ENCODE peak calls at places on chromosomes 7 and 10, in nine cellular contexts. K, X, M, W, L, G, V, R and U are unnamed samples.

GRCh38 chr10:21534611-21535493 is 820 bp downstream of the MLLT10 start:
- DNase-seq in L (peak), R (no peak), G (peak), V (peak), X (no peak), K (peak), W (peak), M (peak), U (no peak)

GRCh38 chr10:132961-133898 is 2.0 kb upstream of the ZMYND11 start:
- DNase-seq in R (no peak), W (no peak), V (no peak), K (no peak), G (peak), M (peak), L (no peak), X (no peak), U (peak)

GRCh38 chr10:34710391-34710751 is 104.7 kb downstream of the PARD3 start:
- DNase-seq in K (no peak), M (peak), X (no peak), R (no peak), V (peak), W (no peak), G (peak), L (peak), U (no peak)

GRCh38 chr7:73644887-73645286 is 20.6 kb upstream of the MLXIPL start:
- DNase-seq in K (no peak), X (no peak), W (no peak), M (no peak), G (no peak), R (no peak), L (no peak), V (no peak), U (no peak)

GRCh38 chr7:150942591-150943452 is 35.3 kb downstream of the KCNH2 start:
- DNase-seq in K (no peak), G (no peak), R (no peak), L (no peak), X (no peak), W (no peak), M (no peak), V (no peak), U (no peak)

GRCh38 chr10:37488792-37489657 is 363.6 kb downstream of the ANKRD30A start:
- DNase-seq in R (no peak), W (no peak), L (no peak), V (peak), G (no peak), K (no peak), M (peak), X (no peak), U (peak)

GRCh38 chr7:95737828-95738505 is 34.4 kb upstream of the DYNC1I1 start:
- DNase-seq in G (no peak), W (no peak), R (no peak), K (no peak), X (no peak), L (no peak), V (no peak), M (no peak), U (no peak)

GRCh38 chr10:59648711-59649201 is 60.9 kb downstream of the SLC16A9 start:
- DNase-seq in G (no peak), M (no peak), V (no peak), K (no peak), L (no peak), X (no peak), W (no peak), R (no peak), U (no peak)

GRCh38 chr10:112435013-112435619 is 11.6 kb downstream of the ZDHHC6 start:
- DNase-seq in L (no peak), R (no peak), V (peak), W (no peak), M (peak), K (no peak), G (peak), X (peak), U (no peak)

GRCh38 chr7:53596230-53596629 is 560.8 kb downstream of the POM121L12 start:
- DNase-seq in L (no peak), M (peak), K (no peak), G (no peak), V (no peak), X (no peak), R (no peak), W (no peak), U (peak)

GRCh38 chr10:87658858-87659555 is 671 bp upstream of the PAPSS2 start:
- DNase-seq in G (peak), R (no peak), K (no peak), L (no peak), X (no peak), M (peak), W (no peak), V (no peak), U (no peak)

GRCh38 chr10:109978481-109978880 is 29.3 kb upstream of the ADD3 start:
- DNase-seq in R (no peak), G (peak), X (peak), W (peak), V (no peak), L (peak), M (peak), K (no peak), U (no peak)

GRCh38 chr10:114544045-114544659 is 113.9 kb downstream of the ABLIM1 start:
- DNase-seq in G (no peak), W (no peak), X (no peak), V (no peak), K (peak), R (peak), L (no peak), M (peak), U (no peak)

GRCh38 chr10:123911866-123912265 is 20.3 kb upstream of the CPXM2 start:
- DNase-seq in K (no peak), G (no peak), R (no peak), W (no peak), X (no peak), M (no peak), V (no peak), L (no peak), U (no peak)

GRCh38 chr10:96225119-96225518 is 46.2 kb downstream of the BLNK start:
- DNase-seq in X (no peak), V (no peak), M (no peak), W (peak), L (no peak), K (no peak), G (no peak), R (no peak), U (no peak)

GRCh38 chr7:75966209-75966961 is 28.0 kb downstream of the TMEM120A start:
- DNase-seq in R (no peak), V (no peak), M (no peak), G (no peak), X (no peak), L (peak), K (no peak), W (peak), U (no peak)

GRCh38 chr10:1737222-1738061 is at the start of gene ADARB2:
- DNase-seq in L (no peak), R (no peak), V (no peak), K (peak), X (no peak), G (no peak), W (peak), M (no peak), U (no peak)

GRCh38 chr7:16905300-16906044 is 23.7 kb upstream of the AGR3 start:
- DNase-seq in K (no peak), L (no peak), W (no peak), G (peak), X (no peak), R (no peak), V (no peak), M (no peak), U (no peak)

GRCh38 chr7:125136755-125137547 is 207.3 kb upstream of the POT1 start:
- DNase-seq in X (peak), W (no peak), M (no peak), R (no peak), V (no peak), L (no peak), G (peak), K (no peak), U (no peak)

GRCh38 chr10:125785831-125786230 is 10.2 kb upstream of the MMP21 start:
- DNase-seq in M (no peak), R (no peak), L (no peak), X (no peak), G (no peak), V (no peak), W (no peak), K (no peak), U (no peak)

GRCh38 chr7:148622887-148623585 is 32.5 kb downstream of the C7orf33 start:
- DNase-seq in R (no peak), M (peak), V (no peak), G (no peak), L (no peak), X (no peak), W (peak), K (no peak), U (no peak)

GRCh38 chr10:75034131-75034512 is 77.3 kb upstream of the SAMD8 start:
- DNase-seq in R (no peak), L (no peak), X (no peak), G (no peak), K (no peak), W (no peak), V (no peak), M (peak), U (no peak)

GRCh38 chr10:43316988-43317387 is 50.1 kb upstream of the RASGEF1A start:
- DNase-seq in L (no peak), M (no peak), K (no peak), W (no peak), G (no peak), V (no peak), R (no peak), X (no peak), U (no peak)

GRCh38 chr7:13989138-13989943 is at the start of gene ETV1:
- DNase-seq in R (no peak), G (peak), W (peak), M (no peak), K (no peak), V (peak), X (no peak), L (peak), U (peak)

GRCh38 chr10:58488921-58489320 is 23.8 kb upstream of the BICC1 start:
- DNase-seq in R (no peak), M (no peak), G (peak), K (no peak), V (no peak), L (no peak), W (no peak), X (no peak), U (no peak)

GRCh38 chr10:100731603-100732596 is 13.5 kb upstream of the PAX2 start:
- DNase-seq in W (no peak), L (no peak), M (no peak), R (no peak), K (no peak), X (no peak), V (no peak), G (no peak), U (no peak)

GRCh38 chr10:104502907-104503306 is 138.2 kb upstream of the SORCS3 start:
- DNase-seq in M (no peak), K (no peak), W (no peak), V (no peak), G (no peak), L (no peak), R (no peak), X (no peak), U (no peak)

GRCh38 chr7:128934361-128935352 is 3.1 kb upstream of the IRF5 start:
- DNase-seq in M (no peak), G (no peak), K (no peak), W (no peak), L (no peak), X (no peak), V (no peak), R (no peak), U (no peak)

GRCh38 chr7:156616269-156617202 is 24.0 kb upstream of the RNF32 start:
- DNase-seq in L (no peak), V (no peak), M (no peak), R (no peak), W (no peak), K (no peak), X (no peak), G (peak), U (no peak)

GRCh38 chr10:69458426-69459100 is 7.3 kb downstream of the TSPAN15 start:
- DNase-seq in L (no peak), V (no peak), K (no peak), W (peak), R (no peak), X (peak), G (no peak), M (no peak), U (no peak)

GRCh38 chr10:98363188-98363587 is 51.8 kb downstream of the PYROXD2 start:
- DNase-seq in W (no peak), K (no peak), V (no peak), M (no peak), L (no peak), X (no peak), R (no peak), G (no peak), U (no peak)

GRCh38 chr10:91050371-91051034 is 129.6 kb upstream of the ANKRD1 start:
- DNase-seq in X (no peak), M (no peak), V (no peak), R (no peak), W (no peak), K (no peak), L (no peak), G (no peak), U (no peak)

GRCh38 chr10:25261571-25261970 is 86.8 kb downstream of the GPR158 start:
- DNase-seq in W (no peak), R (no peak), L (no peak), G (no peak), M (no peak), X (no peak), K (no peak), V (no peak), U (no peak)

GRCh38 chr7:112199672-112200071 is 6.5 kb downstream of the DOCK4 start:
- DNase-seq in R (no peak), W (no peak), G (no peak), L (no peak), M (peak), X (no peak), K (no peak), V (no peak), U (no peak)

GRCh38 chr7:67902143-67902542 is 905.5 kb downstream of the TYW1 start:
- DNase-seq in L (no peak), V (no peak), G (no peak), R (no peak), W (no peak), X (no peak), M (no peak), K (no peak), U (no peak)

GRCh38 chr7:64618785-64619456 is 47.0 kb upstream of the ZNF107 start:
- DNase-seq in K (no peak), X (peak), V (no peak), G (peak), R (no peak), W (peak), L (no peak), M (peak), U (peak)

GRCh38 chr7:44986218-44987053 is 7.6 kb upstream of the MYO1G start:
- DNase-seq in L (peak), M (peak), X (peak), G (peak), V (peak), K (peak), R (peak), W (peak), U (peak)
- TF ChIP-seq POLR2A in L (peak), M (peak), X (peak), G (peak), V (peak), K (peak), R (peak), W (peak), U (peak)

GRCh38 chr7:79159040-79159664 is 294.3 kb downstream of the MAGI2 start:
- DNase-seq in R (no peak), G (no peak), V (no peak), M (no peak), L (no peak), X (no peak), W (no peak), K (no peak), U (no peak)

DNA sequence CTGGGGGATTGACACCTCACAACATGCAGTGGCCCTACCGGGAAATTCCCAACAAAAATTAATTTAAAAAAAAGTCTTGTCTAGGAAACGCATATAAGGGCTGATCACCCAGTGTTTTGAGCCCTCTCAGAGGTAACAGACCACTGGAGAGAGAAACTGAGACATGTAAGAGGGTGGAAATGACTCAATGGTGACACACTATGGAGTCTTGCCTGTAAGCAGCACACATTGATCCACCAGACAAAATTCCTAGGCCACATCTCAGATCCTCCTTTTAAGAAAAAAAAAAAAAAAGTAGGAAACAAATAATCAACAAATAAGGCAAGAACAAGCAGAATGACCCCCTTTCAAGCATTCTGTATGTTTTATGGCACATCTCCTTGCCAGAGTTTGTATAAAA is 296.2 kb downstream of the MAGI2 start:
- DNase-seq in K (no peak), M (no peak), G (peak), R (no peak), L (no peak), W (no peak), X (no peak), V (no peak), U (no peak)
- TF ChIP-seq POLR2A in K (no peak), M (no peak), G (no peak), R (no peak), L (no peak), W (no peak), X (no peak), V (no peak), U (no peak)

DNA sequence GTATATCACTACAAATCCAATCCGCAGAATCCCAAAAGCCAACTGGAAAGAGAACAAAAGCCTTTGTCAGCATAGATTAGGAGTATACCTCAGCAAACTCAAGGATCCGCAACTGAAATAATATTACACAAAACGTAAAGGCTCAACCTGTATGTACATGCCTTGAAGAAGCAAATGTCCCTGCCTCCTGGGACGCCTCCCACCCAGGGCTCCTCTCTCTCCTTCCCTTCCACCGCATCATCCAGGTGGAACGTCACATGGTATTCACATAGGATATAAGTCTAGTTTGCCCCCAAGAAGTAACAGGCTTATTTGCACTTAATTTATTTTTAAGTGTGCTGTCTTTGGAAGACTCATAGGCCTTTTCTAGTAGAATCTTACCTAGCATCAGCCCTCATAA is 13.4 kb downstream of the SLC26A3 start:
- DNase-seq in G (no peak), V (no peak), L (no peak), R (no peak), K (no peak), W (no peak), X (no peak), M (no peak), U (no peak)
- TF ChIP-seq POLR2A in G (no peak), V (no peak), L (no peak), R (no peak), K (no peak), W (no peak), X (no peak), M (no peak), U (no peak)

DNA sequence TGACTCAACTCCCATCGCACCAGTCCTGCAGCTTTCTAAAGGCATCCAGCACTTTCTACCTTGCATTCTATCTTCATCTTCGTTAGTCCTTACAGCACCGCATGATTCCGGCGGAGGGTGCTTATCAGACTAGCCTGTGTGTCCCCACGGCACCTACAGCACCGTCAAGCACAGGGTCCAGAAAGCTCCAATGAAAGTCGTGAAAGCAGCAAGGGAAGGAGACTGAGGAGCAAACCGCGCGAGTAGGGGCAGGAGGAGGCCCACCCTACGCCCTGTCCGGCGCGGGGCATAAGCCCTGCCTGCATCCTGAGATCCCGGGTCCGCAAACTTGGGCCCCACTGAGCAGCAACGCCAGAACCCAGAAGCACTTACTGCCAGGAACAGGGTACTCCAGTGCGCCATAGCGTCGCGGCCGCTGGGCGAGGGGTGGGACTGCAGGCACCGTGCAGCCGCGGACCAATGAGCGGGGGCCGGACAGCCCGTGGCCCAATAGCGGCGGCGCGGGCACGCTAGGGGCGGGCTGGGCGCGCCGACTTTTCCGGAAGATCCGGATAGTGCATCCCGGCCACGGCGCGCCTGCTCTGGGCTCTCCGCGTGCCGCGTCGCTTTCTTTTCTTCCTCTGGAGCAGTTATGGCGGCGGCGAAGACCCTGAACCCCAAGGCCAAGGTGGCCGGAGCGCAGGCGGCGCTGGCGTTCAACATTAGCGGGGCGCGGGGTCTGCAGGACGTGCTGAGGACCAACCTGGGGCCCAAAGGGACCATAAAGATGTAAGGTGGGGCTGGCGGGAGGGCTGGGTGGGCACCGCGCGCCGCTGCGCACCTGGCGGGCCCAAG is 122.1 kb upstream of the VKORC1L1 start:
- DNase-seq in M (peak), V (peak), R (peak), X (peak), G (peak), L (peak), W (peak), K (peak), U (peak)
- TF ChIP-seq POLR2A in M (peak), V (peak), R (peak), X (peak), G (no peak), L (peak), W (peak), K (peak), U (peak)

GRCh38 chr10:13349776-13350274 is 1.7 kb upstream of the SEPHS1 start:
- DNase-seq in G (peak), R (no peak), K (no peak), X (no peak), W (peak), L (peak), V (no peak), M (peak), U (peak)
- TF ChIP-seq POLR2A in G (no peak), R (no peak), K (no peak), X (no peak), W (peak), L (no peak), V (no peak), M (no peak), U (no peak)